ENCODE peak calls at places on chromosome 19, in four cellular contexts. N is A549, G is IMR-90, W is HepG2. C is an unnamed sample.

GRCh38 chr19:45769821-45770191 is 754 bp upstream of the SIX5 start:
- DNase-seq in N (peak; percentile 70), G (peak; percentile 38), W (no peak), C (no peak)

GRCh38 chr19:5334366-5334739 is 6.3 kb downstream of the PTPRS start:
- DNase-seq in N (no peak), G (no peak), W (no peak), C (no peak)

GRCh38 chr19:10271543-10272086 is 695 bp downstream of the ICAM1 start:
- DNase-seq in N (no peak), G (peak; percentile 56), W (no peak), C (no peak)

GRCh38 chr19:51010066-51010795 is 8.8 kb upstream of the KLK8 start:
- DNase-seq in N (no peak), G (no peak), W (no peak), C (no peak)

GRCh38 chr19:50326101-50326664 is 3.0 kb downstream of the KCNC3 start:
- DNase-seq in N (no peak), G (no peak), W (no peak), C (no peak)

GRCh38 chr19:33134571-33135041 is 2.7 kb downstream of the WDR88 start:
- DNase-seq in N (no peak), G (no peak), W (no peak), C (no peak)

GRCh38 chr19:44777715-44778347 is at the start of gene CBLC:
- DNase-seq in N (peak; percentile 60), G (no peak), W (peak; percentile 68), C (peak; percentile 87)

GRCh38 chr19:3107658-3108057 is 13.5 kb downstream of the GNA11 start:
- DNase-seq in N (no peak), G (no peak), W (no peak), C (no peak)

GRCh38 chr19:51274037-51274370 is 23.1 kb downstream of the SIGLECL1 start:
- DNase-seq in N (peak; percentile 37), G (no peak), W (no peak), C (no peak)

GRCh38 chr19:34837262-34837661 is 64.2 kb upstream of the ZNF599 start:
- DNase-seq in N (no peak), G (no peak), W (no peak), C (no peak)

GRCh38 chr19:11196406-11197287 is 698 bp downstream of the KANK2 start:
- DNase-seq in N (no peak), G (peak; percentile 28), W (no peak), C (peak; percentile 52)

DNA sequence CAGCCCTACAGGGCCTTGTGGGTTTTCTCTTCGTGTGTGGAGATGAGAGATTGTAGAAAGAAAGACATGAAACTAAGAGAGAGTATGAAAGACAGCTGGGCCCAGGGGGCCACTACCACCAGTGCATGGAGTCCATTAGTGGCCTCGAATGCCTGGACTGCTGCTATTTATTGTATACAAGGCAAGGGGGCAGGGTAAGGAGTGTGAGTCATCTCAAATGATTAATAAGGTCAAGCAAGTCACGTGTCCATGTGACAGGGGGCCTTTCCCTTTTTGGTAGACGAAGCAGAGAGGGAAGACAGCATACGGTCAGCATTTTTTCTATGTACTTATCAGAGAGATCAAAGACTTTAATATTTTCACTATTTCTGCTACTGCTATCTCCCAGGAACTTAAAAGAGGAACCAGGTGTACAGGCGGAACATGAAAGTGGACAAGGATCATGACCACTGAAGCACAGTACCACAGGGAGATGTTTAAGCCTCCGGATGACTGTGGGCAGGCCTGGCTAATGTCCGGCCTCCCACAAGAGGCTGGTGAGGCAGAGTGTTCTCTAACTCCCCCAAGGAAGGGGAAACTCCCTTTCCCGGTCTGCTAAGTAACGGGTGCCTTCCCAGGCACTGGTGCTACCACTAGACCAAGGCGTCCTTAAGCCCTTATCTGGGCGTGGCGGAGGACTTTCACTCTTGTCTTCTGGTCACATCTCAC is 25.5 kb downstream of the FGF21 start:
- DNase-seq in N (peak; percentile 62), G (peak; percentile 58), W (peak; percentile 88), C (peak; percentile 34)
- TF ChIP-seq MAZ in N (no peak), G (no peak), W (no peak), C (peak; percentile 53)

DNA sequence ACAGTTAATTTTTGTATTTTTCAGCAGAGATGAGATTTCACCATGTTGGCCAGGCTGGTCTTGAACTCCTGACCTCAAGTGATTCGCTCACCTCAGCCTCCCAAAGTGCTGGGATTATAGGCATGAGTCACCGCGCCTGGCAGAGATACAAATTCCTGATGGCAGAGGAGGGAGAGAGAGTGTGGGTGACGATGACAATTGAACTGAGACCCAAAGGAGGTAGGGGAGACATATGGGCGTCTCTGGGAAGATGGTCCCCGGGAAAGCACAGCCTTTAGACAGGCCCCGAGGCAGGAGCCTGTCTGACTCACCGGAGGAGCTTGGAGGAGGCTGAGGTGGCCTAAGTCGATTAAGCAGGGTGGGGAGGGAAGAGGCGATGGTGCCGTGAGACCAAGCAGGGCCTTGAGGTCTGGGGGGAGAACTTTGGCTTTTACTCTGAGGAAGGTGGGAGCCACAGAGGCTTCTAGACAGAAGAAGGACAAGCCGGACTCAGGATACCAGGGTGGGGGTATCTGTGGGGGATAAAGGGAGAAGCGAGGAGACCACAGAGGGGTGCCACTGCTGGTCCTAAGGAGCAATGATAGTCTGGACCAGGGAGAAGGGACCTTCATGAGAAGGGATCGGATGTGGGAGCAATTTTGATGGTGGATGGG is 38.2 kb downstream of the ARRDC2 start:
- DNase-seq in N (peak; percentile 54), G (peak; percentile 82), W (peak; percentile 31), C (no peak)
- TF ChIP-seq MAZ in N (no peak), G (no peak), W (no peak), C (no peak)

GRCh38 chr19:27972291-27973040 is 1240.5 kb downstream of the UQCRFS1 start:
- DNase-seq in N (no peak), G (no peak), W (no peak), C (no peak)

GRCh38 chr19:27975419-27976005 is 1237.4 kb downstream of the UQCRFS1 start:
- DNase-seq in N (no peak), G (no peak), W (no peak), C (no peak)

GRCh38 chr19:27971869-27972268 is 1241.1 kb downstream of the UQCRFS1 start:
- DNase-seq in N (no peak), G (no peak), W (no peak), C (no peak)

GRCh38 chr19:27974082-27974513 is 1238.9 kb downstream of the UQCRFS1 start:
- DNase-seq in N (peak; percentile 44), G (no peak), W (peak; percentile 2), C (peak; percentile 25)

GRCh38 chr19:27971071-27971470 is 1241.9 kb downstream of the UQCRFS1 start:
- DNase-seq in N (peak; percentile 17), G (no peak), W (no peak), C (no peak)
- TF ChIP-seq MAZ in N (no peak), G (no peak), W (no peak), C (no peak)

GRCh38 chr19:1592023-1592754 is 476 bp downstream of the MBD3 start:
- DNase-seq in N (peak; percentile 90), G (peak; percentile 87), W (peak; percentile 78), C (peak; percentile 94)

GRCh38 chr19:1592755-1593628 is at the start of gene MBD3:
- DNase-seq in N (peak; percentile 93), G (peak; percentile 93), W (peak; percentile 81), C (peak; percentile 99)

GRCh38 chr19:1587872-1588271 is 4.8 kb downstream of the MBD3 start:
- DNase-seq in N (no peak), G (no peak), W (peak; percentile 44), C (no peak)

GRCh38 chr19:1590641-1591397 is 1.8 kb downstream of the MBD3 start:
- DNase-seq in N (peak; percentile 33), G (no peak), W (peak; percentile 49), C (peak; percentile 62)

DNA sequence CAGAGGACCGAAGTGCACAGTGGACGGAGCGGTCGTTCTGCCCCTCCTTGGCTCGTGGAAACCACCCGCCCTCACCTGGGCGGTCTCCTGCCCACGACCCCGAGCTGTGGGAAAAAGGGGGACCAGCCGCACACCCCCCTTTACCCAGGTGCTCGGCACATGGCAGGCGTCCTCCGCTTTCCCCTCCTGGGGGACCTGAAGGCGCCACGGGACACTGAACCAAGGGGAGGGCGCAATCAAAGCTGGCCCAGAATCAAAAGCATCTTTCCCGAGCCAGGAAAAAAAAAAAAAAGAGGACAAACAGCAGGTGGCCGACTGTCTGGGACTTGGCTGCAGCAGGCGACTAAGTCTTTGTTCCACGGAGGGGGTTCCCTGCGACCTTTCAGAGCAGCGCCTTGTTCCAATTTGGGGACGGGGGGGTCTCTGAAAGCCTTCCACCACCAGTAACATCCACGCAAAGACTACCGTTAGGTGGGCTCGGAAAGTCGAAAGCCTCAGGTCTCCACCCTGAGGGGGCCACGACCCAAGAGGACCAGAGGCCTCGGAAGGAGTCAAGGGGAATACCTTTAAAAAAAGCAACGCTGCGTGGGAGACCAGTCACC is 1.1 kb downstream of the MBD3 start:
- DNase-seq in N (no peak), G (no peak), W (no peak), C (peak; percentile 50)
- TF ChIP-seq MAZ in N (no peak), G (no peak), W (peak; percentile 12), C (no peak)

DNA sequence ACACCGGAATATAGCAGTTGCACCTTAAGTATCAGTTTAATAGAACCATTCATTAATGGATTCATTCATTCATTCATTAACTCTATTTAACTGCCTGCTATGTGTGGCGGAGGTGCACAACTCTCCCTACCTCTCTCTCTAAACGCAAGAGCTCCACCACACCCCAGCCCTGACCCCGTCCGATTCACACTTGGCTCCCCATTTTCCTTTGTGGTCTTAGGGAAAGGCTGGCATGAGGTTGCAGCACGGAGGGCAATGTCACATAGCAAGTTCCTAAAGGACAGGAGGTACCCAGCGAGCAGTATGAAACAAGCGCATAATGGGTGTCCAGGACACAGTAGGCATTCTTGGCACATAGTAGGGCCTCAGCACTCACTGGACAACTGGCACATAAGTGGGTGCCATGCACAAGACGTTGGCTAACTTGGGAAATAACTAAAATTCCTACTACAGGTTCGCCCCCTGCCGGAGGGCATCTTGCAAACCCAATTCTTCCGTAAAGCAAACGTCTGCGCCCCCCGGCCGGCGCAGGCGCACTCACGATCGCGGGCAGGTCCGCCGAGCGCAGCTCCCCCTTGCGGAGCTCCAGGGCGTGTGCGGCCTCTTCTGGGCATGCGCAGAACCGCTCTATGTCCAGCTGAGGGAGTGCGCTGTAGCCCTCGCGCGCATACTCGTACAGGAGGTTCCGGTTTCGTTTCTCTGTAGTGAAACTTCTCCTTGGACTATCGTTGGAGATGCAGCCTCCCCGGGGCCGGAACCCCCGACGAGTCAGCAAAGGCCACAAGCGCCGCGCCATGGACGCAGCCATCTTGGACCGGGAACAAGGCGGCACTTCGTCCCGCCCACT is at the start of gene SARS2:
- DNase-seq in N (peak; percentile 99), G (peak; percentile 92), W (peak; percentile 89), C (peak; percentile 99)
- TF ChIP-seq MAZ in N (no peak), G (peak; percentile 75), W (no peak), C (peak; percentile 79)

GRCh38 chr19:13840751-13841338 is 36.1 kb upstream of the NANOS3 start:
- DNase-seq in N (no peak), G (no peak), W (no peak), C (no peak)
- TF ChIP-seq MAZ in N (no peak), G (no peak), W (no peak), C (no peak)